ENCODE peak calls at places on chromosomes 4 and X, in six cellular contexts. I, E, X, S, U and Z are unnamed samples.

GRCh38 chr4:52643846-52644245 is 15.3 kb downstream of the USP46 start:
- DNase-seq in I (no peak), E (peak; percentile 70), X (peak; percentile 81), S (peak; percentile 72), U (peak; percentile 20), Z (peak; percentile 74)

GRCh38 chrX:153934473-153935325 is at the start of gene NAA10:
- DNase-seq in I (peak; percentile 83), E (peak; percentile 87), X (peak; percentile 84), S (peak; percentile 80), U (no peak), Z (peak; percentile 59)

GRCh38 chrX:24125028-24125612 is 24.4 kb upstream of the ZFX start:
- DNase-seq in I (no peak), E (no peak), X (no peak), S (peak; percentile 38), U (no peak), Z (no peak)

GRCh38 chrX:50920132-50920531 is 9.6 kb downstream of the BMP15 start:
- DNase-seq in I (no peak), E (peak; percentile 25), X (no peak), S (no peak), U (no peak), Z (peak; percentile 11)

GRCh38 chr4:11931266-11931665 is 502.6 kb upstream of the HS3ST1 start:
- DNase-seq in I (no peak), E (no peak), X (no peak), S (no peak), U (no peak), Z (no peak)

GRCh38 chr4:156956947-156957346 is 14.7 kb downstream of the PDGFC start:
- DNase-seq in I (no peak), E (no peak), X (no peak), S (no peak), U (no peak), Z (no peak)

GRCh38 chr4:169252339-169253086 is 18.2 kb downstream of the SH3RF1 start:
- DNase-seq in I (no peak), E (no peak), X (no peak), S (no peak), U (no peak), Z (no peak)

GRCh38 chrX:40171513-40172168 is 73.9 kb upstream of the BCOR start:
- DNase-seq in I (peak; percentile 72), E (peak; percentile 61), X (peak; percentile 63), S (no peak), U (no peak), Z (peak; percentile 58)

GRCh38 chr4:111475001-111475400 is 670.3 kb upstream of the FAM241A start:
- DNase-seq in I (peak; percentile 87), E (peak; percentile 43), X (peak; percentile 63), S (no peak), U (no peak), Z (peak; percentile 56)

GRCh38 chrX:132045456-132045855 is 22.4 kb downstream of the STK26 start:
- DNase-seq in I (no peak), E (peak; percentile 10), X (no peak), S (no peak), U (no peak), Z (no peak)

GRCh38 chrX:41090568-41091238 is 5.5 kb downstream of the USP9X start:
- DNase-seq in I (no peak), E (peak; percentile 42), X (no peak), S (no peak), U (no peak), Z (no peak)

GRCh38 chr4:2058264-2059033 is 678 bp upstream of the NAT8L start:
- DNase-seq in I (peak; percentile 71), E (peak; percentile 55), X (peak; percentile 75), S (no peak), U (no peak), Z (no peak)

GRCh38 chrX:16981980-16982379 is 35.5 kb downstream of the REPS2 start:
- DNase-seq in I (no peak), E (no peak), X (no peak), S (no peak), U (no peak), Z (no peak)

GRCh38 chr4:140004580-140005314 is 149.2 kb downstream of the MAML3 start:
- DNase-seq in I (peak; percentile 83), E (peak; percentile 83), X (peak; percentile 55), S (peak; percentile 49), U (no peak), Z (peak; percentile 66)

GRCh38 chrX:17082831-17083230 is 136.4 kb downstream of the REPS2 start:
- DNase-seq in I (no peak), E (no peak), X (no peak), S (no peak), U (no peak), Z (peak; percentile 4)

DNA sequence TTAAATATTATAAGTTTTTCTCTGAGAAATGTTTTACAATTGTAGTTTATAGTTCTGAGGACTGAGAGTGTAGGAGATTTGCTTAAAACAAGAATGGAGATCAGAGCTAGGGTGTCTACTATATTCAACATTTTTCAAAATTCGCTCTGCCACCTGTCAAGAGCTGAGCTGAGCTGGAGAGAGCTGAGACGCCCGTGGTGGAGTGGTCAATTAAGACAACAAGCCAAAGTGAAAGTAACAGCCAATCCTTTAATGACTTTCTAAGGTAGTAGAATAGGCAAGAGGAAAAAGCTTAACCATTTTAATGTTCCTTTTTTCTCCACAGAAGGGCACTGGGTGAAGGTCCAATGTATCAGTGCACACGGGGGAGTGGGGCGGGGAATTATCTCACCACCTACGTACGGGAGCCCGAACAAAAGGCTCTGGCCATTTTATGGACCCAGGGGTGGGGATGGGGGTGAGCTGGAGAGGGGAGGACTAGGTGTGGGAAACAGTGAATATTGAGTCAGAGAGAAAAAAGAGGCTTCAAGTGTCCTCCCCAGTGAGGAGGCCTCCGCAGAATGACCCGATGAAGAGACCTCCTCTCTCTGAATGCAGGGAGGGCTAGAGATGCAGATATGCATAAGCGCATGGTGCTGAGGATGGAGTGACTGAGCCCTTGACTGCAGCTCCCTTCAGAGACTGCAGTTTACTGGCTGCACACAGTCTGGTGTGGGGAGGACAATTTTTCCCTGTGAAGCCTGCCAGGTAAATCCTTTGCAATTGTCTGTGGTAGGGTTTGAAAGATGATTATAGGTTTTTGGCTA is 60.8 kb downstream of the SPCS3 start:
- DNase-seq in I (no peak), E (no peak), X (no peak), S (no peak), U (no peak), Z (no peak)
- H3K4me3 ChIP-seq in I (no peak overlapping the region), E (no peak overlapping the region), X (no peak overlapping the region), S (no peak overlapping the region), U (no peak overlapping the region), Z (no peak overlapping the region)

GRCh38 chr4:183402771-183403170 is 41.7 kb upstream of the CDKN2AIP start:
- DNase-seq in I (no peak), E (no peak), X (no peak), S (no peak), U (no peak), Z (no peak)
- H3K4me3 ChIP-seq in I (no peak overlapping the region), E (no peak overlapping the region), X (no peak overlapping the region), S (no peak overlapping the region), U (no peak overlapping the region), Z (no peak overlapping the region)

GRCh38 chr4:17717301-17717700 is 64.1 kb downstream of the FAM184B start:
- DNase-seq in I (no peak), E (no peak), X (no peak), S (no peak), U (no peak), Z (no peak)
- H3K4me3 ChIP-seq in I (no peak overlapping the region), E (no peak overlapping the region), X (no peak overlapping the region), S (no peak overlapping the region), U (no peak overlapping the region), Z (no peak overlapping the region)

DNA sequence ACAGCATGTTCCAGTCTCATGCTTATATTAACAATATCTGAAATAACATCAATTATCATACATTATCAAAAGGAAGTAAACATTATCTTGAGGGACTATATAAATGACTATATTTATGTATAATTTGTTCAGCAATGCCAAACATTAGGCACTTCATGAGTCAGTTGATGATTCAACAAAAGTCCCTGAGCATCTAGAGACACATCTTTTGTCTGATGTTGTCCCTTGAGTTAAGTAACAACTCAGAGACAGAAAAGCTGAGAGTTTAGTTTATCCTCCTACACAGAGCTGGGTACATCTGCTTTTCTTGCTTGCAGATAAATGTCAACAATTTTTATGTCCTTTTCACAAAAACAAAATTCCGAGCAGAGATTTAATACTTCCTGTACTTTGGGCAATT is 311.1 kb downstream of the INPP4B start:
- DNase-seq in I (no peak), E (peak; percentile 31), X (no peak), S (no peak), U (no peak), Z (no peak)
- H3K4me3 ChIP-seq in I (no peak overlapping the region), E (no peak overlapping the region), X (no peak overlapping the region), S (no peak overlapping the region), U (no peak overlapping the region), Z (no peak overlapping the region)

GRCh38 chrX:45760187-45760742 is 559.6 kb upstream of the DIPK2B start:
- DNase-seq in I (no peak), E (no peak), X (no peak), S (no peak), U (no peak), Z (no peak)
- H3K4me3 ChIP-seq in I (no peak overlapping the region), E (peak overlapping the region; percentile 3), X (no peak overlapping the region), S (no peak overlapping the region), U (peak overlapping the region; percentile 10), Z (peak overlapping the region; percentile 6)

GRCh38 chrX:150870059-150870458 is 28.4 kb downstream of the CD99L2 start:
- DNase-seq in I (no peak), E (no peak), X (no peak), S (no peak), U (no peak), Z (no peak)

GRCh38 chrX:150869450-150869849 is 29.0 kb downstream of the CD99L2 start:
- DNase-seq in I (no peak), E (no peak), X (no peak), S (no peak), U (no peak), Z (no peak)

GRCh38 chrX:150870487-150871340 is 27.8 kb downstream of the CD99L2 start:
- DNase-seq in I (no peak), E (peak; percentile 20), X (no peak), S (no peak), U (no peak), Z (no peak)

GRCh38 chrX:150872773-150873336 is 25.6 kb downstream of the CD99L2 start:
- DNase-seq in I (no peak), E (no peak), X (no peak), S (no peak), U (no peak), Z (no peak)

GRCh38 chrX:150871341-150871811 is 27.1 kb downstream of the CD99L2 start:
- DNase-seq in I (no peak), E (no peak), X (no peak), S (no peak), U (no peak), Z (no peak)
- H3K4me3 ChIP-seq in I (no peak overlapping the region), E (no peak overlapping the region), X (no peak overlapping the region), S (no peak overlapping the region), U (no peak overlapping the region), Z (no peak overlapping the region)

GRCh38 chr4:112646632-112647537 is 9.9 kb downstream of the LARP7 start:
- DNase-seq in I (no peak), E (no peak), X (no peak), S (no peak), U (no peak), Z (no peak)
- H3K4me3 ChIP-seq in I (peak overlapping the region; percentile 99), E (no peak overlapping the region), X (peak overlapping the region; percentile 9), S (no peak overlapping the region), U (no peak overlapping the region), Z (no peak overlapping the region)

DNA sequence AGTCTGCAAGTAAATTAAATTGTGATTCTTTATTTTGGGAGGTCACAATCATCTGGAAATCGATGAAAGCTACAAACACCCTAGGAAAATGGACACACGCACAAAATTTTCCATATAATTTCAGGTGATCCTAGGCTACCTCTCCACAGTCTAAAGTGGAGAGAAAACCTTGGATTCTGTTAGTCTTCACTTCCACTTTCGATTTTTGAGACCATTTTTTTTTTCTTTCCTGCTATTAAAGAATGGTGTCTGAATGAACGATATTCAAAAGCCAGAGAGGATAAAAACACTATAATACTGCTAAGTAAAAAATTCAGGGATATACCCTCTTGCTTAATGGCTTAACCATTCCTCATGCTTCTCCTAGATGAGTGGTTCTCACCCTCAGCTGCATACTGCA is 1.7 kb downstream of the FBXL5 start:
- DNase-seq in I (no peak), E (peak; percentile 25), X (no peak), S (no peak), U (no peak), Z (no peak)
- H3K4me3 ChIP-seq in I (peak overlapping the region; percentile 99), E (peak overlapping the region; percentile 93), X (peak overlapping the region; percentile 91), S (peak overlapping the region; percentile 74), U (peak overlapping the region; percentile 77), Z (peak overlapping the region; percentile 78)